ENCODE peak calls at places on chromosomes 7 and 10, in eight cellular contexts. K is heart left ventricle, C is ovary, W is suprapubic skin, E is spleen, A is prostate gland, O is upper lobe of left lung, T is uterus. P is an unnamed sample.

GRCh38 chr10:92110039-92110794 is 180.7 kb downstream of the CPEB3 start:
- DNase-seq in C (no peak), W (no peak), O (no peak), E (no peak), K (no peak), T (no peak), A (no peak), P (no peak)

GRCh38 chr7:134766779-134767566 is 12.5 kb upstream of the CALD1 start:
- DNase-seq in C (peak; percentile 45), W (no peak), E (no peak), A (no peak), O (no peak), T (no peak), K (no peak), P (no peak)

GRCh38 chr7:54995631-54996340 is 23.0 kb upstream of the EGFR start:
- DNase-seq in C (no peak), W (no peak), A (peak; percentile 61), O (no peak), T (no peak), K (no peak), E (no peak), P (no peak)

GRCh38 chr10:44651834-44652233 is 259.3 kb upstream of the TMEM72 start:
- DNase-seq in K (no peak), A (no peak), W (no peak), O (peak; percentile 91), T (peak; percentile 50), C (no peak), E (no peak), P (no peak)

GRCh38 chr7:102045681-102046372 is 228.4 kb downstream of the CUX1 start:
- DNase-seq in C (no peak), T (no peak), E (no peak), O (no peak), A (no peak), W (no peak), K (no peak), P (no peak)

GRCh38 chr10:18352175-18352574 is 212.0 kb downstream of the CACNB2 start:
- DNase-seq in O (no peak), A (no peak), K (no peak), T (no peak), W (no peak), E (no peak), C (no peak), P (no peak)

GRCh38 chr10:124093076-124093773 is at the start of gene CHST15:
- DNase-seq in O (peak; percentile 93), T (no peak), K (peak; percentile 38), W (no peak), E (no peak), A (peak; percentile 50), C (peak; percentile 76), P (peak; percentile 64)

GRCh38 chr10:33055636-33056035 is 97.6 kb upstream of the ITGB1 start:
- DNase-seq in T (no peak), K (no peak), W (no peak), E (no peak), A (no peak), C (no peak), O (no peak), P (no peak)

GRCh38 chr10:28533315-28533564 is 322 bp downstream of the WAC start:
- DNase-seq in E (no peak), W (no peak), C (no peak), O (no peak), K (no peak), A (no peak), T (no peak), P (no peak)

GRCh38 chr7:43938892-43939482 is 12.8 kb downstream of the UBE2D4 start:
- DNase-seq in T (no peak), C (no peak), O (peak; percentile 15), W (no peak), K (no peak), E (no peak), A (no peak), P (no peak)

GRCh38 chr7:134927723-134928122 is 58.6 kb upstream of the AGBL3 start:
- DNase-seq in E (no peak), A (no peak), W (no peak), C (no peak), T (no peak), O (no peak), K (no peak), P (no peak)

GRCh38 chr10:44300666-44301649 is 83.9 kb downstream of the CXCL12 start:
- DNase-seq in C (no peak), K (peak; percentile 44), E (no peak), A (no peak), O (no peak), T (no peak), W (no peak), P (peak; percentile 53)

GRCh38 chr10:51980752-51981151 is 281.4 kb upstream of the CSTF2T start:
- DNase-seq in E (no peak), K (no peak), T (no peak), O (no peak), A (no peak), W (no peak), C (no peak), P (no peak)

GRCh38 chr7:135349746-135350145 is 116.1 kb downstream of the STRA8 start:
- DNase-seq in E (no peak), T (no peak), O (no peak), C (no peak), K (no peak), W (no peak), A (no peak), P (no peak)

GRCh38 chr7:23341846-23342598 is 42.9 kb downstream of the MALSU1 start:
- DNase-seq in A (no peak), T (no peak), O (no peak), C (no peak), W (no peak), E (no peak), K (no peak), P (no peak)

GRCh38 chr10:93751832-93752231 is 5.9 kb upstream of the LGI1 start:
- DNase-seq in A (no peak), C (no peak), K (no peak), E (no peak), T (no peak), W (no peak), O (no peak), P (no peak)

GRCh38 chr10:60687679-60688078 is 90.6 kb upstream of the CDK1 start:
- DNase-seq in K (no peak), A (no peak), O (no peak), E (no peak), C (no peak), T (no peak), W (no peak), P (no peak)

GRCh38 chr7:3043544-3044395 is at the start of gene CARD11:
- DNase-seq in O (peak; percentile 84), A (no peak), K (no peak), C (no peak), W (no peak), T (no peak), E (peak; percentile 89), P (no peak)

GRCh38 chr7:50982626-50983025 is 199.9 kb upstream of the GRB10 start:
- DNase-seq in C (no peak), E (no peak), O (no peak), A (no peak), K (no peak), T (no peak), W (no peak), P (no peak)

GRCh38 chr7:100886142-100886935 is 3.2 kb downstream of the UFSP1 start:
- DNase-seq in O (no peak), K (no peak), W (no peak), C (no peak), E (peak; percentile 79), A (no peak), T (no peak), P (no peak)

DNA sequence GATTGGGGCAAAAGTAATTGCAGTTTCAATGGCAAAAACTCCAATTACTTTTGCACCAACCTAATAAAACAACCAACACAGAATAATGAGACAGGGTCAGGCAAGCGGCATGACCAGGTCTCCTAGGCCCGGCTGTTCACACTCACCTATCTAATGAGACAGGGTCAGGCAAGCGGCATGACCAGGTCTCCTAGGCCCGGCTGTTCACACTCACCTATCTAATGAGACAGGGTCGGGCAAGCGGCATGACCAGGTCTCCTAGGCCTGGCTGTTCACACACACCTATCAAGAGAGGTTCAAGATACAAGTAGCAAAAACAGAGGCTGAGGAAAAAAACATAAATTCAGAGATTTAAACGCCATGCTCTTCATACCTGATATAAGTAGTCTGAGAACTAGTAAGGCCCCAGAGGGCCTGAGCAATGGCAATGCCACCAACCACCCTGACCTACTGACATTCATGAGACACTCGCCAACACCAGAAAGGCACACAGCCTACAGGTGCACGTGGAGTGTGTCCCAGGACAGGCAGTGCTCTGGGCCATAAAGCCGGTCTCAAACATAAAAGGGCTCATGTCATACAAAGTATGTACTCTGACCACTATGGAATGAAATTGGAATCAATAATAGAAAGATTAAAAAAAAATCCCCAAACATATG is 40.6 kb upstream of the NCAPG2 start:
- DNase-seq in W (no peak), T (no peak), A (no peak), O (no peak), E (no peak), K (no peak), C (no peak), P (no peak)
- TF ChIP-seq POLR2A in W (no peak), T (no peak), A (no peak), O (no peak), E (no peak), K (no peak), C (no peak), P (no peak)

GRCh38 chr10:32017044-32017443 is 39.2 kb downstream of the KIF5B start:
- DNase-seq in C (no peak), E (no peak), A (no peak), K (no peak), O (no peak), T (no peak), W (no peak), P (no peak)
- TF ChIP-seq CTCF in C (no peak), E (no peak), A (no peak), K (no peak), O (no peak), T (no peak), W (no peak), P (no peak)

GRCh38 chr10:122114156-122114747 is 125.3 kb downstream of the TACC2 start:
- DNase-seq in A (no peak), K (peak; percentile 51), W (no peak), E (no peak), O (no peak), C (peak; percentile 43), T (peak; percentile 49), P (peak; percentile 39)

GRCh38 chr10:122115874-122116273 is 126.9 kb downstream of the TACC2 start:
- DNase-seq in K (no peak), C (no peak), W (no peak), A (no peak), O (no peak), T (no peak), E (no peak), P (no peak)

GRCh38 chr10:122112021-122112616 is 123.2 kb downstream of the TACC2 start:
- DNase-seq in C (no peak), A (no peak), E (no peak), T (no peak), W (no peak), O (no peak), K (no peak), P (no peak)

GRCh38 chr10:122113161-122113944 is 124.4 kb downstream of the TACC2 start:
- DNase-seq in K (peak; percentile 83), C (peak; percentile 83), O (peak; percentile 93), W (peak; percentile 86), T (peak; percentile 84), A (peak; percentile 83), E (peak; percentile 78), P (peak; percentile 85)

GRCh38 chr10:122112625-122113160 is 123.7 kb downstream of the TACC2 start:
- DNase-seq in O (peak; percentile 96), C (peak; percentile 87), A (peak; percentile 87), E (peak; percentile 78), K (peak; percentile 89), T (peak; percentile 90), W (peak; percentile 88), P (peak; percentile 86)
- TF ChIP-seq POLR2A in O (peak; percentile 69), C (peak; percentile 70), A (peak; percentile 86), E (no peak), K (peak; percentile 67), T (peak; percentile 83), W (peak; percentile 78), P (peak; percentile 95)

GRCh38 chr10:132788180-132788830 is 2.4 kb upstream of the NKX6-2 start:
- DNase-seq in A (peak; percentile 15), W (no peak), T (no peak), C (no peak), E (no peak), K (no peak), O (peak; percentile 81), P (no peak)
- TF ChIP-seq CTCF in A (peak; percentile 27), W (no peak), T (no peak), C (no peak), E (no peak), K (no peak), O (no peak), P (no peak)

P was measured in adrenal gland.